ENCODE peak calls at places on chromosome 11, in four cellular contexts. U, A, L and X are unnamed samples. For H3K4me1, the result is how much of the 10 kb centered on the place peaks cover.

GRCh38 chr11:69585385-69585784 is 55.6 kb upstream of the CCND1 start:
- DNase-seq in U (no peak), A (no peak), L (no peak), X (no peak)

GRCh38 chr11:86589204-86589603 is 83.2 kb downstream of the ME3 start:
- DNase-seq in U (no peak), A (no peak), L (no peak), X (no peak)

GRCh38 chr11:2694995-2695939 is 4.5 kb downstream of the KCNQ1OT1 start:
- DNase-seq in U (no peak), A (no peak), L (no peak), X (no peak)

GRCh38 chr11:118938491-118939411 is 13.0 kb upstream of the BCL9L start:
- DNase-seq in U (no peak), A (peak), L (no peak), X (peak)

GRCh38 chr11:4496555-4497248 is 14.3 kb downstream of the OR52K1 start:
- DNase-seq in U (no peak), A (no peak), L (no peak), X (no peak)

GRCh38 chr11:59145534-59145933 is 2.9 kb downstream of the FAM111A start:
- DNase-seq in U (no peak), A (peak), L (no peak), X (peak)

GRCh38 chr11:46381836-46382643 is 571 bp downstream of the MDK start:
- DNase-seq in U (peak), A (peak), L (no peak), X (no peak)

GRCh38 chr11:56841210-56841810 is 92.8 kb upstream of the OR9G4 start:
- DNase-seq in U (peak), A (peak), L (peak), X (peak)

GRCh38 chr11:13834463-13834862 is 128.1 kb upstream of the SPON1 start:
- DNase-seq in U (peak), A (no peak), L (no peak), X (peak)

GRCh38 chr11:113397821-113398220 is 10.2 kb downstream of the ANKK1 start:
- DNase-seq in U (no peak), A (no peak), L (no peak), X (no peak)

GRCh38 chr11:10930961-10931760 is 73.3 kb upstream of the ZBED5 start:
- DNase-seq in U (peak), A (peak), L (peak), X (peak)

GRCh38 chr11:5600374-5600851 is 4.0 kb downstream of the TRIM6 start:
- DNase-seq in U (peak), A (peak), L (peak), X (peak)

GRCh38 chr11:128890543-128891409 is at the start of gene KCNJ5:
- DNase-seq in U (no peak), A (peak), L (peak), X (peak)

GRCh38 chr11:44760917-44761545 is 34.3 kb downstream of the TSPAN18 start:
- DNase-seq in U (peak), A (peak), L (peak), X (peak)

GRCh38 chr11:128714881-128715280 is 21.0 kb downstream of the FLI1 start:
- DNase-seq in U (no peak), A (peak), L (no peak), X (peak)

GRCh38 chr11:93655047-93655446 is 6.4 kb upstream of the CEP295 start:
- DNase-seq in U (no peak), A (no peak), L (no peak), X (no peak)

GRCh38 chr11:128458316-128458715 is 129.0 kb downstream of the ETS1 start:
- DNase-seq in U (no peak), A (peak), L (no peak), X (peak)

GRCh38 chr11:120335596-120335927 is 651 bp upstream of the ARHGEF12 start:
- DNase-seq in U (no peak), A (peak), L (no peak), X (peak)

DNA sequence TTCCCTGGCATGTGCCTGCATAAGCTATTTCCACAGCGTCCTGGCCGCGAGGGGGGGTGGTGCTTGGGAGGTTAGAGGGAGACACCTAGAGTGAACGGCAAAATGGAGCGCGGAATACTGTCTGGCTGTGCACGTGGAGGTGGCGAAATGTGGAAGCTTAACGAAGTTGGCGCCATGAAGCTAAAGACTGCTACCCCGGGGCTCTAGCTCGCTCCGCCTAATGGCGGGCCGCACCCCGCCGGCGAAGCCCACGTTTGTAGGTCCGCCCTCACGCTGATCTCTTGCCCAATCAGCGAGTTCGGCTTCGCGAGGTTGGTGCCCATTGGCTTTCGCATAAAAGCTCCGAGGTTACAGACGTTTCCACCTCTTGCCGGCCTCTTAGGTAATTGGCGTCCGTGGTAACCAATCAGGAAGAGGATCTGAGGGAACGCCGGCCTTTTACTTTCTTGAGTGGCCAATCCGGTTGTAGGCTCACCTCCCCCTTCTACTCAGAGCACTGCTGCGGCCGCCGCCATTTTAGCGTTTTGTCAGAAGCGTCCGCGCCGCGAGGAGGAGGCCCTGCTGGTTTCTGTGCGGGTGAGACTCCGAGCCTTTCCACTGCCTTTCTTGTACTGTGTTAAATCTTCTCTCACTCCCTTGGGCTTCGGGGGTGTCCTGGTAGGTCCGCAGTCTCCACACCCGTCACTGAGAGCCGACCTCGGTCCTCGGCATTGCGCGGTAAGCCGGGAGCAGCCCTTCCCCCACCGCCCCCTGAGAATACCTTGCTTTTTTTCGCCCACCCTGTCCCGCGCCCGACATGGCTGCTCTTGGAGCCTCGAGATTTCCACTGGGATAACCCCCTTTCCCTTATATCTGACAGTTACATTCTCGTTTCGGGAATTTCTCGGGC is at the start of gene RBM4:
- DNase-seq in U (peak), A (peak), L (peak), X (peak)
- H3K4me3 ChIP-seq in U (peak), A (peak), L (peak), X (peak)

GRCh38 chr11:27697679-27698275 is 2.5 kb downstream of the BDNF start:
- DNase-seq in U (no peak), A (peak), L (no peak), X (no peak)
- H3K27ac ChIP-seq in U (no peak), A (peak), L (peak), X (no peak)

DNA sequence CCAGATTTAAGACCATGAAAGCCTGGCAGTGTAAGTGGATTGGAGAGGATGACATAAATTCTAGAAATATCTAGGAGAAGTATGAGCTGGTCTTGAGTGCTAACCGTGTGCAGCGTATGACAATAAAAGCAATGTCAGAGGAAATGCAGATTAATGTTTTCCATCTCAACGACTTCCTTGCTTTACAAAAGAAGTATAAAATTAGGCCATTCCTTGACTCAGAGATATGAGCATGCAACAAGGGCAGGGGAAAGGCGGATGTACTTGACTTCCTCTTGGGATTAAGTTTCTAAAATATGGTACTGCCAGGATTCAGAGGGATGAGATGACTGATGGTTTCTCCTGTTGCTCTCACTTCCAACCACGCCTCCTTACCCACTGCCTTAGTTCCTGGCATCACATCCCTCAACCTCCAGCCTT is 32.3 kb downstream of the ADAMTS15 start:
- DNase-seq in U (no peak), A (peak), L (no peak), X (peak)
- H3K4me1 ChIP-seq in U (under half), A (under half), L (under half), X (under half)

GRCh38 chr11:827146-827860 is 416 bp upstream of the CRACR2B start:
- DNase-seq in U (peak), A (no peak), L (no peak), X (no peak)
- H3K4me3 ChIP-seq in U (peak), A (peak), L (peak), X (peak)

GRCh38 chr11:78040691-78041379 is 17.8 kb upstream of the KCTD14 start:
- DNase-seq in U (peak), A (no peak), L (no peak), X (peak)
- H3K27ac ChIP-seq in U (peak), A (peak), L (peak), X (no peak)

DNA sequence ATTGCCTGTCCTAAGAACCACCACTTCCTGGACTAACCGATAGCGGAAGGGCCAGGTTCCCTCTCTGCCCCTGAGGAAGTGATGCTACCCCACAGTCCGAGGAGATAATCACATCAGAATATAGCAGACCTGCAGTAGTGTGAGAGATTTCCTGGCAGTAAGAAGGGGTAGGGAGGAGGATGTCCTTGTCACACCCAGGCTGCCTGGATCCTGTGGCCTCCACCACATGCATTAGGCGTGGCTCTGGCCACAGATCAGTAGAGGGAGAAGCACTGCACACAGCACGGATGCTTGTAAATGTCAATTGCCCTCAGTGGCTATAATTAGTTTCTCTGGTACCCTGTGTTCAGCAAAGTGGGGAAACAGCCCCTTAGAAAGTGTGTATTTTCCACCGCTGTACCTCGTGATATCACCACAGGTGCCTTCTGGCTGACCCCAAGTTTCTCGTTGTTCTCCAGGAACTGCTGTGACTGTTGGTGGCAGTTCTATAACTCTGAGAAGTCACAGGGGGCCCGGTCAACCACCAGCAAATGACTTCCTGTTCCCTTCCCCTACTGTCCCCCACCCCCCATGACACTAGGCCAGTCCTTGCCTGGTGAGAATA is 61.8 kb downstream of the UBASH3B start:
- DNase-seq in U (no peak), A (no peak), L (no peak), X (no peak)
- H3K4me1 ChIP-seq in U (under half), A (under half), L (under half), X (under half)

GRCh38 chr11:65459552-65459951 is 37.0 kb downstream of the NEAT1 start:
- DNase-seq in U (peak), A (no peak), L (no peak), X (no peak)
- H3K4me3 ChIP-seq in U (no peak), A (no peak), L (no peak), X (no peak)